ENCODE peak calls at places on chromosomes 5 and 9, in five cellular contexts. X is endothelial cell of umbilical vein, O is SK-N-SH, I is K562, D is IMR-90. T is an unnamed sample.

GRCh38 chr9:32928145-32928763 is 73.2 kb downstream of the APTX start:
- DNase-seq in D (peak; percentile 9), I (peak; percentile 23), X (peak; percentile 59), O (no peak), T (peak; percentile 32)

GRCh38 chr9:34665381-34666250 is 3.2 kb upstream of the CCL27 start:
- DNase-seq in O (peak; percentile 96), X (peak; percentile 79), I (peak; percentile 95), D (peak; percentile 95), T (peak; percentile 99)

GRCh38 chr9:98241357-98242104 is 13.9 kb downstream of the TBC1D2 start:
- DNase-seq in O (no peak), D (no peak), X (no peak), I (peak; percentile 49), T (no peak)

GRCh38 chr5:62152394-62153123 is 153.4 kb upstream of the KIF2A start:
- DNase-seq in D (no peak), X (no peak), O (no peak), I (no peak), T (no peak)

GRCh38 chr5:1065891-1066650 is 45.8 kb downstream of the SLC12A7 start:
- DNase-seq in I (no peak), X (no peak), O (peak; percentile 13), D (no peak), T (no peak)

GRCh38 chr5:176533894-176534611 is 3.1 kb downstream of the RNF44 start:
- DNase-seq in O (no peak), I (no peak), X (peak; percentile 44), D (peak; percentile 36), T (no peak)

GRCh38 chr5:149416977-149417713 is 38.1 kb upstream of the IL17B start:
- DNase-seq in I (no peak), X (no peak), O (peak; percentile 60), D (peak; percentile 91), T (peak; percentile 66)

GRCh38 chr9:74147906-74148305 is 349.2 kb upstream of the RORB start:
- DNase-seq in I (no peak), D (no peak), X (no peak), O (no peak), T (no peak)

GRCh38 chr5:142770650-142771609 is 753 bp downstream of the ARHGAP26 start:
- DNase-seq in D (no peak), O (peak; percentile 75), X (peak; percentile 68), I (peak; percentile 18), T (peak; percentile 62)

GRCh38 chr9:131402738-131403492 is 9.0 kb downstream of the PRRC2B start:
- DNase-seq in I (no peak), O (no peak), D (peak; percentile 89), X (peak; percentile 92), T (peak; percentile 83)

GRCh38 chr9:114303977-114304376 is 18.9 kb upstream of the ORM1 start:
- DNase-seq in X (no peak), O (no peak), I (no peak), D (no peak), T (peak; percentile 3)

GRCh38 chr9:69339620-69340019 is 14.6 kb downstream of the ENTREP1 start:
- DNase-seq in I (no peak), O (no peak), D (no peak), X (peak; percentile 22), T (no peak)

GRCh38 chr5:161544350-161544765 is 2.2 kb downstream of the GABRB2 start:
- DNase-seq in X (peak; percentile 12), I (peak; percentile 41), D (peak; percentile 4), O (peak; percentile 61), T (peak; percentile 78)

GRCh38 chr5:100901851-100902341 is 1.2 kb downstream of the ST8SIA4 start:
- DNase-seq in I (peak; percentile 1), O (no peak), X (peak; percentile 86), D (no peak), T (peak; percentile 12)

GRCh38 chr5:172872997-172873491 is 39.0 kb downstream of the ERGIC1 start:
- DNase-seq in I (no peak), O (no peak), D (peak; percentile 64), X (peak; percentile 90), T (peak; percentile 45)

GRCh38 chr5:132298305-132298704 is 4.1 kb downstream of the SLC22A4 start:
- DNase-seq in O (no peak), D (peak; percentile 66), X (no peak), I (no peak), T (no peak)

GRCh38 chr5:93191426-93191825 is 389.6 kb downstream of the NR2F1-AS1 start:
- DNase-seq in D (peak; percentile 25), X (no peak), I (no peak), O (no peak), T (no peak)

GRCh38 chr5:115457985-115458384 is 86.6 kb downstream of the FEM1C start:
- DNase-seq in O (no peak), X (no peak), D (no peak), I (peak; percentile 4), T (peak; percentile 44)

GRCh38 chr9:97594414-97594921 is 38.7 kb downstream of the TSTD2 start:
- DNase-seq in D (no peak), X (no peak), O (no peak), I (no peak), T (no peak)

GRCh38 chr5:68747077-68747420 is 346.8 kb upstream of the SLC30A5 start:
- DNase-seq in X (no peak), O (no peak), D (no peak), I (no peak), T (no peak)

GRCh38 chr9:126146254-126147145 is 180.1 kb upstream of the MVB12B start:
- DNase-seq in D (no peak), O (peak; percentile 45), I (peak; percentile 11), X (peak; percentile 48), T (peak; percentile 78)

GRCh38 chr9:96150324-96151023 is 151.5 kb downstream of the HSD17B3 start:
- DNase-seq in O (no peak), I (no peak), D (no peak), X (no peak), T (no peak)

GRCh38 chr5:149125386-149125891 is 15.9 kb upstream of the ABLIM3 start:
- DNase-seq in D (peak; percentile 18), X (no peak), O (no peak), I (peak; percentile 6), T (peak; percentile 69)

GRCh38 chr9:104280216-104280585 is 186.1 kb downstream of the SMC2 start:
- DNase-seq in D (no peak), I (no peak), O (no peak), X (peak; percentile 1), T (no peak)

GRCh38 chr5:169970911-169971436 is 9.3 kb downstream of the INSYN2B start:
- DNase-seq in X (peak; percentile 85), D (peak; percentile 82), I (no peak), O (peak; percentile 24), T (no peak)

GRCh38 chr5:17282283-17283120 is 65.1 kb downstream of the BASP1 start:
- DNase-seq in D (no peak), X (no peak), I (no peak), O (no peak), T (no peak)

GRCh38 chr9:82024931-82025330 is 36.4 kb downstream of the SPATA31D1 start:
- DNase-seq in I (no peak), D (no peak), X (no peak), O (no peak), T (no peak)

GRCh38 chr5:91910655-91911054 is 527.5 kb upstream of the ARRDC3 start:
- DNase-seq in X (no peak), I (no peak), D (no peak), O (no peak), T (no peak)
- H2AFZ ChIP-seq in X (no peak overlapping the region), I (no peak overlapping the region), D (no peak overlapping the region), O (no peak overlapping the region), T (no peak overlapping the region)

GRCh38 chr9:135281661-135282000 is 194.2 kb downstream of the OLFM1 start:
- DNase-seq in I (no peak), O (peak; percentile 71), X (no peak), D (no peak), T (no peak)
- H3K4me2 ChIP-seq in I (no peak overlapping the region), O (no peak overlapping the region), X (no peak overlapping the region), D (no peak overlapping the region), T (no peak overlapping the region)

DNA sequence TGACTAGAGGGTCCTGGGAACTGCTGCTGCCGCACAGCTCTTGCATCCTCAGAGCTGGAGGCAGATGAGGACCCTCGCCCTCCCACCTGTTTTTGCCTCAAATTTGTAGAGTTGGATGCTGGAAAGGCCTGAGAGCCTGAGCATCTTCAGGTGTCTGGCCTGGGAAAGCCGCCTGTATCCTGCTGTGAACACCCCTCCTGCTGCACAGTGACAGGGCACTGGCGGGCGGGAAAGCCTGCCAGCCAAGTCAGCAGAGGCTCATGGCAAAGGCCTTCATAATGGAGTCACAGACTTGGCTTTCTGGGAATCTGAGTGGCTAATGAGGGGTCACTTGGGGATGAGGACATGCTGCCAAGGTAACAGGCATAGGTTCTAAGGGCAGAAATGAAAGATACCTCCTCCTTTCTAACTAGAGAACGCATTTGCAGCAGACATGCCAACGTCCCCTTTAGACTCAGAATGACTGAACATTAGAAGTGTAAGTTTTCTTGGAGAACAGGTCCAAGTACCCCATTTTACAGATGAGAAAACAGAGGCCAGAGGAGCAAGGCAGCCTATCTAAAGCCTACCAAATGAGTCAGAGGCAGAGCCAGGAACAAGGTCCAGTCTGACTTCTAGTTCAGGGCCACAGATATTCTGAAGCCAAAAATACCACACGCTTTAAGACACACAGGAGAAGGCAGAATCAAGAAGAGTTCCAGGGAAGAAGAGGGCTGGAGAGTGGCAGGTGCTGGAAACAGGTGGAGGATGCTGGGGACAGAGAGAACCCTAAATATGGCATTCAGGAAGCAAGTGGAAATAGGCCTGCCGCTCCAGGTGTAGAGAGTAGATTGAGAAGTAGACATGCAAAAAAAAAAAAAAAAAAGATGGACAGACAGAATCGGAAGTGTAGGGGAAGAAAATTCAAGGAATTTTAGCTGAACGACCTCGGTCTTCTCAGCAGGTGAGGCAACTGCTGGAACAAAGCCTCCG is 44.1 kb downstream of the EPB41L4B start:
- DNase-seq in X (no peak), I (no peak), O (no peak), D (no peak), T (no peak)
- H2AFZ ChIP-seq in X (no peak overlapping the region), I (no peak overlapping the region), O (no peak overlapping the region), D (no peak overlapping the region), T (no peak overlapping the region)

GRCh38 chr5:107512029-107512428 is 158.7 kb downstream of the EFNA5 start:
- DNase-seq in X (no peak), D (no peak), I (no peak), O (no peak), T (no peak)
- H3K4me2 ChIP-seq in X (no peak overlapping the region), D (no peak overlapping the region), I (no peak overlapping the region), O (no peak overlapping the region), T (no peak overlapping the region)

DNA sequence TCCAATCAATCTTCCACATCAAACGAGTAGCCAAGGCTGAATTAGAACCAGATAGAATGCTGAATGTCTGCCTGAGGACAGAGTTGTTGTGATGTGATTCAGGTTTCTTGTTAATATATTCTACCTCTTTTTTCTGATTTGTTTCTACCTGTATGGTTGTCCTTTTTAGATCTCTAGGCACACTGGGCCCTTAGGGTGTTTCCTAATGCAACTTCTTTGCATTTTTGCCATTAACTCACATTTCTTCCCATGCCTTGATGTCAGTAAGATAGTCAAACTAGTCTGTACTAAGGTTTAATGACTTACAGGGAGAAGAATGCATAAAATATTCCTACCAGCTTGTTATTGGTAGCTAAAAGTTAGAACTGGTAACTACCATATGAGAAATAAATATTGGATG is 413.6 kb downstream of the CCDC171 start:
- DNase-seq in X (no peak), I (no peak), D (no peak), O (no peak), T (no peak)
- H2AFZ ChIP-seq in X (no peak overlapping the region), I (no peak overlapping the region), D (no peak overlapping the region), O (no peak overlapping the region), T (no peak overlapping the region)

DNA sequence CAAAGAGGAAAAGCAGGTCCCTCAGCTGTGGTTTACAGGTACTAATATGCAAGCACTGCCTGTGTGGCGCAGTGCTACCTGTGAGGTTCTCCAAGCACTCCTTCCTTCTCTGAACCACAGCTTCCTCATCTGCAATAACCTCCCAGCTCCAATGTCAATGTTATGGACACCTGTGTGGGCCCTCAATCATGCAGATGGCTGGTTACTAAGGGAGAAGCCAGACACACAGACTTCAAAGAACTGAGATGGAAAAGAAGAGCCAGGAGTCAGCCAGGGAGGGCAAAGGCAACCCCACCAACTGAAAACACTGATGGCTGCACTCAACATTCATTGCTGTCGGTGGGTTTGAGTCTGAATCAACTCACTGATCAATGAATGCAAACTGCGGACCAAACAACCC is 77.7 kb downstream of the NR6A1 start:
- DNase-seq in O (no peak), D (no peak), I (no peak), X (no peak), T (no peak)
- H3K4me2 ChIP-seq in O (no peak overlapping the region), D (no peak overlapping the region), I (no peak overlapping the region), X (no peak overlapping the region), T (no peak overlapping the region)

T was measured in hepatocyte.